ENCODE peak calls at places on chromosomes 3 and 15, in ten cellular contexts. One of them, this sample, is unnamed.

GRCh38 chr3:68448510-68449383 is 483.6 kb downstream of the TAFA4 start:
- DNase-seq in cardiac muscle cell: no peak
- DNase-seq in left lung: no peak
- DNase-seq in naive thymus-derived CD4-positive, alpha-beta T cell: no peak
- DNase-seq in colonic mucosa: no peak
- DNase-seq in brain microvascular endothelial cell: no peak
- DNase-seq in lower lobe of right lung: no peak
- DNase-seq in heart right ventricle: no peak
- DNase-seq in psoas muscle: no peak
- DNase-seq in iPS DF 6.9: no peak
- DNase-seq in this sample: no peak

GRCh38 chr15:85587707-85588441 is 206.9 kb downstream of the KLHL25 start:
- DNase-seq in cardiac muscle cell: peak
- DNase-seq in left lung: no peak
- DNase-seq in naive thymus-derived CD4-positive, alpha-beta T cell: no peak
- DNase-seq in colonic mucosa: no peak
- DNase-seq in brain microvascular endothelial cell: peak
- DNase-seq in lower lobe of right lung: no peak
- DNase-seq in heart right ventricle: no peak
- DNase-seq in psoas muscle: no peak
- DNase-seq in iPS DF 6.9: no peak
- DNase-seq in this sample: no peak

GRCh38 chr15:55627730-55628368 is 39.7 kb upstream of the PYGO1 start:
- DNase-seq in cardiac muscle cell: peak
- DNase-seq in left lung: peak
- DNase-seq in naive thymus-derived CD4-positive, alpha-beta T cell: no peak
- DNase-seq in colonic mucosa: no peak
- DNase-seq in brain microvascular endothelial cell: peak
- DNase-seq in lower lobe of right lung: no peak
- DNase-seq in heart right ventricle: no peak
- DNase-seq in psoas muscle: peak
- DNase-seq in iPS DF 6.9: no peak
- DNase-seq in this sample: no peak

GRCh38 chr3:142288032-142288638 is 62.8 kb upstream of the GK5 start:
- DNase-seq in cardiac muscle cell: no peak
- DNase-seq in left lung: no peak
- DNase-seq in naive thymus-derived CD4-positive, alpha-beta T cell: no peak
- DNase-seq in colonic mucosa: no peak
- DNase-seq in brain microvascular endothelial cell: no peak
- DNase-seq in lower lobe of right lung: no peak
- DNase-seq in heart right ventricle: no peak
- DNase-seq in psoas muscle: no peak
- DNase-seq in iPS DF 6.9: no peak
- DNase-seq in this sample: no peak

GRCh38 chr15:72252663-72253299 is 19.6 kb downstream of the PARP6 start:
- DNase-seq in cardiac muscle cell: no peak
- DNase-seq in left lung: no peak
- DNase-seq in naive thymus-derived CD4-positive, alpha-beta T cell: no peak
- DNase-seq in colonic mucosa: no peak
- DNase-seq in brain microvascular endothelial cell: no peak
- DNase-seq in lower lobe of right lung: no peak
- DNase-seq in heart right ventricle: no peak
- DNase-seq in psoas muscle: no peak
- DNase-seq in iPS DF 6.9: no peak
- DNase-seq in this sample: no peak

GRCh38 chr15:74381481-74381880 is 14.0 kb upstream of the CYP11A1 start:
- DNase-seq in cardiac muscle cell: no peak
- DNase-seq in left lung: no peak
- DNase-seq in naive thymus-derived CD4-positive, alpha-beta T cell: no peak
- DNase-seq in colonic mucosa: no peak
- DNase-seq in brain microvascular endothelial cell: no peak
- DNase-seq in lower lobe of right lung: no peak
- DNase-seq in heart right ventricle: no peak
- DNase-seq in psoas muscle: no peak
- DNase-seq in iPS DF 6.9: no peak
- DNase-seq in this sample: no peak

GRCh38 chr15:97955040-97955439 is 5.5 kb upstream of the ARRDC4 start:
- DNase-seq in cardiac muscle cell: no peak
- DNase-seq in left lung: no peak
- DNase-seq in naive thymus-derived CD4-positive, alpha-beta T cell: no peak
- DNase-seq in colonic mucosa: peak
- DNase-seq in brain microvascular endothelial cell: no peak
- DNase-seq in lower lobe of right lung: no peak
- DNase-seq in heart right ventricle: no peak
- DNase-seq in psoas muscle: no peak
- DNase-seq in iPS DF 6.9: no peak
- DNase-seq in this sample: no peak

GRCh38 chr3:28115316-28115715 is 126.1 kb upstream of the CMC1 start:
- DNase-seq in cardiac muscle cell: no peak
- DNase-seq in left lung: no peak
- DNase-seq in naive thymus-derived CD4-positive, alpha-beta T cell: no peak
- DNase-seq in colonic mucosa: no peak
- DNase-seq in brain microvascular endothelial cell: no peak
- DNase-seq in lower lobe of right lung: no peak
- DNase-seq in heart right ventricle: no peak
- DNase-seq in psoas muscle: no peak
- DNase-seq in iPS DF 6.9: no peak
- DNase-seq in this sample: no peak

GRCh38 chr3:135623558-135623957 is 342.0 kb upstream of the PPP2R3A start:
- DNase-seq in cardiac muscle cell: no peak
- DNase-seq in left lung: no peak
- DNase-seq in naive thymus-derived CD4-positive, alpha-beta T cell: no peak
- DNase-seq in colonic mucosa: no peak
- DNase-seq in brain microvascular endothelial cell: no peak
- DNase-seq in lower lobe of right lung: no peak
- DNase-seq in heart right ventricle: no peak
- DNase-seq in psoas muscle: no peak
- DNase-seq in iPS DF 6.9: no peak
- DNase-seq in this sample: no peak

GRCh38 chr3:17052348-17052747 is 167.6 kb downstream of the PLCL2 start:
- DNase-seq in cardiac muscle cell: no peak
- DNase-seq in left lung: no peak
- DNase-seq in naive thymus-derived CD4-positive, alpha-beta T cell: no peak
- DNase-seq in colonic mucosa: no peak
- DNase-seq in brain microvascular endothelial cell: no peak
- DNase-seq in lower lobe of right lung: no peak
- DNase-seq in heart right ventricle: no peak
- DNase-seq in psoas muscle: no peak
- DNase-seq in iPS DF 6.9: no peak
- DNase-seq in this sample: no peak

GRCh38 chr15:95994418-95994817 is 336.1 kb upstream of the NR2F2 start:
- DNase-seq in cardiac muscle cell: peak
- DNase-seq in left lung: no peak
- DNase-seq in naive thymus-derived CD4-positive, alpha-beta T cell: no peak
- DNase-seq in colonic mucosa: no peak
- DNase-seq in brain microvascular endothelial cell: peak
- DNase-seq in lower lobe of right lung: no peak
- DNase-seq in heart right ventricle: no peak
- DNase-seq in psoas muscle: no peak
- DNase-seq in iPS DF 6.9: no peak
- DNase-seq in this sample: no peak

GRCh38 chr3:50494136-50494535 is 9.3 kb downstream of the CACNA2D2 start:
- DNase-seq in cardiac muscle cell: no peak
- DNase-seq in left lung: no peak
- DNase-seq in naive thymus-derived CD4-positive, alpha-beta T cell: no peak
- DNase-seq in colonic mucosa: no peak
- DNase-seq in brain microvascular endothelial cell: no peak
- DNase-seq in lower lobe of right lung: no peak
- DNase-seq in heart right ventricle: no peak
- DNase-seq in psoas muscle: no peak
- DNase-seq in iPS DF 6.9: no peak
- DNase-seq in this sample: no peak

GRCh38 chr15:32688151-32688639 is 29.6 kb upstream of the GREM1 start:
- DNase-seq in cardiac muscle cell: no peak
- DNase-seq in left lung: peak
- DNase-seq in naive thymus-derived CD4-positive, alpha-beta T cell: no peak
- DNase-seq in colonic mucosa: peak
- DNase-seq in brain microvascular endothelial cell: peak
- DNase-seq in lower lobe of right lung: no peak
- DNase-seq in heart right ventricle: no peak
- DNase-seq in psoas muscle: no peak
- DNase-seq in iPS DF 6.9: no peak
- DNase-seq in this sample: no peak

GRCh38 chr3:138148503-138148902 is 16.3 kb upstream of the A4GNT start:
- DNase-seq in cardiac muscle cell: no peak
- DNase-seq in left lung: no peak
- DNase-seq in naive thymus-derived CD4-positive, alpha-beta T cell: no peak
- DNase-seq in colonic mucosa: no peak
- DNase-seq in brain microvascular endothelial cell: no peak
- DNase-seq in lower lobe of right lung: no peak
- DNase-seq in heart right ventricle: no peak
- DNase-seq in psoas muscle: no peak
- DNase-seq in iPS DF 6.9: no peak
- DNase-seq in this sample: no peak

GRCh38 chr15:53869044-53869805 is 109.0 kb upstream of the UNC13C start:
- DNase-seq in cardiac muscle cell: no peak
- DNase-seq in left lung: no peak
- DNase-seq in naive thymus-derived CD4-positive, alpha-beta T cell: no peak
- DNase-seq in colonic mucosa: no peak
- DNase-seq in brain microvascular endothelial cell: no peak
- DNase-seq in lower lobe of right lung: no peak
- DNase-seq in heart right ventricle: no peak
- DNase-seq in psoas muscle: no peak
- DNase-seq in iPS DF 6.9: no peak
- DNase-seq in this sample: no peak

DNA sequence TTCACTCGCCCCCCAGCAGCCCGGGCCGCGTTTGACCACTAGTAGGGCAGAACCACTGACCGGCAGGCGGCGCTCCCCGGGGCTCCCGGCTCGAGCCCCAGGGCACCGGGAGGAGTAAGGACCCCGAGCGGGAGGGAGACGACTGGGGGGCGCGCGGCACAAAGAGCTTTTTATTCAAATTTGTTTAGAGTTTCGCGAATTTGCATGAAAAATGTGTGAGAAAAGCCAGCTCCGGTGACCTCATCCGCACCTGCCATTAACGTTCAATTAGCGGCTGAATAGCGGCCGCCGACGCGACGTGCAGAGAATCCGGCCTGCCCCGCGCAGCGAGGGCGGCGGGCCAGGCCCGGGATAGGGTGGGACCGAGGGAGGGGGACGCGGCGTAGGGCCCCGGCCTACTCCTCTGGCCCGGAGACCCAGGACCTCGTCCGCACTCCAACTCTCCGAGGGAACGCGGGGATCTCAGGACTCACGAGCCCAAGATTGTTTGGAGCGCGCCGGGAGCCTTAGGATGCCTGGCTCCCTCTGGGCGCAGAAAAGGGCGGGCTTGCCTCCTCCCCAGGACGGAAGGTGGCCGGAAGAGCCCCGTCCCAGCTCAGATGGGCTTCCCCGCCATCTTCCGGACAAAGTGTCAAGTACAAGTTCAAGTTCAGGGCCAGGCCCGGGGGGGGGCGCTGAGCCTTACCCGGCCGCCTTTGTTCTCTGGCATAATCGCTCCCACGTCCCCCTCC is 64.9 kb upstream of the POLG start:
- DNase-seq in cardiac muscle cell: no peak
- DNase-seq in left lung: no peak
- DNase-seq in naive thymus-derived CD4-positive, alpha-beta T cell: no peak
- DNase-seq in colonic mucosa: peak
- DNase-seq in brain microvascular endothelial cell: no peak
- DNase-seq in lower lobe of right lung: no peak
- DNase-seq in heart right ventricle: no peak
- DNase-seq in psoas muscle: no peak
- DNase-seq in iPS DF 6.9: no peak
- DNase-seq in this sample: no peak
- H3K4me3 ChIP-seq in cardiac muscle cell: peak
- H3K4me3 ChIP-seq in left lung: no peak
- H3K4me3 ChIP-seq in naive thymus-derived CD4-positive, alpha-beta T cell: peak
- H3K4me3 ChIP-seq in colonic mucosa: peak
- H3K4me3 ChIP-seq in brain microvascular endothelial cell: peak
- H3K4me3 ChIP-seq in lower lobe of right lung: peak
- H3K4me3 ChIP-seq in heart right ventricle: peak
- H3K4me3 ChIP-seq in psoas muscle: peak
- H3K4me3 ChIP-seq in iPS DF 6.9: peak
- H3K4me3 ChIP-seq in this sample: peak

DNA sequence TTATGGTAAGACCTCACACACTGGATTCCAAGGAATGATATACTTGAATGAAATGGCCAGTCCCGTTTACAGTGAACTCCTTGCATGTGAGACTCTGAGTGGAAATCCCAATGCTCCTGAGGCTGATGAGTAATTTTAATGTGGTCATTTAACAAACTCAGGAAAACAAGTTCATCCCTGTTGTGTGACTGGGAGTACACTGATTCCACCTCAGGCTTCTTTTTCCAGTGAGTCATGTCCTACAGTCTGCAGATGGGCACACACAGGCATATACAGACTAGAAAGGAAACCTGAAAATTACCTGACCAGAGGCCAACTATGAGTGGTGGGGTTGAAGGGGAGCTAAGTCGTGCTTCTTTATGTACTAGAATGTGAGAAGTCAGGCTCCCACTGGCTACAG is 5.8 kb downstream of the SQOR start:
- DNase-seq in cardiac muscle cell: peak
- DNase-seq in left lung: no peak
- DNase-seq in naive thymus-derived CD4-positive, alpha-beta T cell: no peak
- DNase-seq in colonic mucosa: no peak
- DNase-seq in brain microvascular endothelial cell: peak
- DNase-seq in lower lobe of right lung: no peak
- DNase-seq in heart right ventricle: no peak
- DNase-seq in psoas muscle: no peak
- DNase-seq in iPS DF 6.9: no peak
- DNase-seq in this sample: no peak
- H3K27ac ChIP-seq in cardiac muscle cell: no peak
- H3K27ac ChIP-seq in left lung: peak
- H3K27ac ChIP-seq in naive thymus-derived CD4-positive, alpha-beta T cell: no peak
- H3K27ac ChIP-seq in colonic mucosa: peak
- H3K27ac ChIP-seq in brain microvascular endothelial cell: peak
- H3K27ac ChIP-seq in lower lobe of right lung: peak
- H3K27ac ChIP-seq in heart right ventricle: no peak
- H3K27ac ChIP-seq in psoas muscle: peak
- H3K27ac ChIP-seq in iPS DF 6.9: no peak
- H3K27ac ChIP-seq in this sample: no peak

DNA sequence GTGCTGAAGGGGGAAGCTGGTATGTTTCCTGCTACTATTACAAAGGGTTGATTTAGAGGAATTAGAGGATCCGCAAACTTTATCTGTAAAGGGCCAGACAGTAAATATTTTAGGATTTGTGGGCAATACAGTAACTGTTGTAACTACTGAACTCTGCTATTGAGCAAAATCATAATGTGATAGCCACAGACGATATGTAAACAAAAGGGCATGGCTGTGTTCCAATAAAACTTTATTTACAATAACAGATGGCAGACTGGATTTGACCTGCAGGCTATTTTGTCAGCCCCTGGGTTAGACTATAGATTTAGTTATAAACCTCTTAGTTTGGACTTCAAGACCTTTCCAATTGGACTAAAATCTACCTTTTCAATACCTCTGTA is 27.8 kb upstream of the KCNMB2 start:
- DNase-seq in cardiac muscle cell: no peak
- DNase-seq in left lung: no peak
- DNase-seq in naive thymus-derived CD4-positive, alpha-beta T cell: no peak
- DNase-seq in colonic mucosa: no peak
- DNase-seq in brain microvascular endothelial cell: no peak
- DNase-seq in lower lobe of right lung: no peak
- DNase-seq in heart right ventricle: no peak
- DNase-seq in psoas muscle: no peak
- DNase-seq in iPS DF 6.9: no peak
- DNase-seq in this sample: no peak
- H3K4me3 ChIP-seq in cardiac muscle cell: no peak
- H3K4me3 ChIP-seq in left lung: no peak
- H3K4me3 ChIP-seq in naive thymus-derived CD4-positive, alpha-beta T cell: no peak
- H3K4me3 ChIP-seq in colonic mucosa: no peak
- H3K4me3 ChIP-seq in brain microvascular endothelial cell: no peak
- H3K4me3 ChIP-seq in lower lobe of right lung: no peak
- H3K4me3 ChIP-seq in heart right ventricle: no peak
- H3K4me3 ChIP-seq in psoas muscle: no peak
- H3K4me3 ChIP-seq in iPS DF 6.9: no peak
- H3K4me3 ChIP-seq in this sample: no peak

GRCh38 chr15:41775651-41776050 is 1.4 kb downstream of the MAPKBP1 start:
- DNase-seq in cardiac muscle cell: peak
- DNase-seq in left lung: no peak
- DNase-seq in naive thymus-derived CD4-positive, alpha-beta T cell: no peak
- DNase-seq in colonic mucosa: no peak
- DNase-seq in brain microvascular endothelial cell: no peak
- DNase-seq in lower lobe of right lung: no peak
- DNase-seq in heart right ventricle: no peak
- DNase-seq in psoas muscle: no peak
- DNase-seq in iPS DF 6.9: no peak
- DNase-seq in this sample: no peak
- H3K27ac ChIP-seq in cardiac muscle cell: peak
- H3K27ac ChIP-seq in left lung: no peak
- H3K27ac ChIP-seq in naive thymus-derived CD4-positive, alpha-beta T cell: no peak
- H3K27ac ChIP-seq in colonic mucosa: no peak
- H3K27ac ChIP-seq in brain microvascular endothelial cell: no peak
- H3K27ac ChIP-seq in lower lobe of right lung: no peak
- H3K27ac ChIP-seq in heart right ventricle: no peak
- H3K27ac ChIP-seq in psoas muscle: no peak
- H3K27ac ChIP-seq in iPS DF 6.9: no peak
- H3K27ac ChIP-seq in this sample: no peak